ENCODE peak calls at places on chromosomes 12 and 14, in five cellular contexts. B, A, D, C and X are unnamed samples.

GRCh38 chr12:5204831-5205230 is 161.2 kb downstream of the KCNA5 start:
- DNase-seq in D (no peak), C (no peak), A (no peak), B (no peak), X (no peak)

GRCh38 chr12:69844836-69845235 is 19.8 kb downstream of the MYRFL start:
- DNase-seq in A (no peak), C (no peak), D (no peak), B (no peak), X (no peak)

GRCh38 chr12:107788281-107788680 is 13.8 kb downstream of the ASCL4 start:
- DNase-seq in A (no peak), B (no peak), D (no peak), C (no peak), X (no peak)

GRCh38 chr12:32568241-32568640 is 110.9 kb upstream of the DNM1L start:
- DNase-seq in B (peak), D (no peak), A (peak), C (no peak), X (no peak)

GRCh38 chr12:130956009-130956408 is 2.3 kb downstream of the ADGRD1 start:
- DNase-seq in B (no peak), D (no peak), A (no peak), C (no peak), X (no peak)

GRCh38 chr12:86712425-86712843 is 456.2 kb upstream of the MGAT4C start:
- DNase-seq in D (no peak), A (peak), B (peak), C (no peak), X (no peak)

GRCh38 chr14:87847216-87847615 is 145.8 kb downstream of the GALC start:
- DNase-seq in C (no peak), A (no peak), D (no peak), B (no peak), X (no peak)

GRCh38 chr12:127629066-127629820 is 637.7 kb upstream of the TMEM132C start:
- DNase-seq in B (peak), C (no peak), D (no peak), A (no peak), X (no peak)

GRCh38 chr12:53623986-53624385 is 2.2 kb downstream of the ATF7 start:
- DNase-seq in C (no peak), D (no peak), A (peak), B (peak), X (no peak)

GRCh38 chr14:68796418-68797101 is 3.7 kb upstream of the ZFP36L1 start:
- DNase-seq in A (no peak), D (no peak), B (no peak), C (no peak), X (no peak)

GRCh38 chr12:48961801-48962200 is 4.5 kb upstream of the ARF3 start:
- DNase-seq in C (no peak), A (no peak), B (no peak), D (no peak), X (no peak)

GRCh38 chr14:69093551-69094421 is 59.1 kb downstream of the DCAF5 start:
- DNase-seq in A (peak), C (no peak), D (no peak), B (peak), X (no peak)

GRCh38 chr12:118124333-118124874 is 11.5 kb upstream of the PEBP1 start:
- DNase-seq in C (no peak), D (no peak), B (no peak), A (peak), X (no peak)

GRCh38 chr12:81644503-81644902 is 114.6 kb downstream of the PPFIA2 start:
- DNase-seq in D (peak), B (peak), C (no peak), A (peak), X (no peak)

GRCh38 chr12:76879710-76880025 is 849 bp upstream of the CSRP2 start:
- DNase-seq in B (no peak), C (no peak), A (no peak), D (no peak), X (no peak)

GRCh38 chr12:122023339-122024131 is 1.9 kb downstream of the BCL7A start:
- DNase-seq in A (peak), B (peak), C (peak), D (peak), X (no peak)

GRCh38 chr12:130225347-130225746 is 63.1 kb downstream of the FZD10 start:
- DNase-seq in D (no peak), B (no peak), A (no peak), C (no peak), X (no peak)

GRCh38 chr12:101666017-101666728 is 31.3 kb upstream of the CHPT1 start:
- DNase-seq in A (no peak), D (no peak), B (no peak), C (no peak), X (no peak)

GRCh38 chr14:102426796-102427195 is 64.1 kb downstream of the TECPR2 start:
- DNase-seq in A (no peak), D (no peak), C (no peak), B (no peak), X (no peak)

GRCh38 chr14:52650774-52651173 is 44.6 kb downstream of the ERO1A start:
- DNase-seq in B (no peak), D (no peak), A (peak), C (no peak), X (no peak)
- TF ChIP-seq MXI1 in B (no peak), D (no peak), A (no peak), C (no peak), X (no peak)

DNA sequence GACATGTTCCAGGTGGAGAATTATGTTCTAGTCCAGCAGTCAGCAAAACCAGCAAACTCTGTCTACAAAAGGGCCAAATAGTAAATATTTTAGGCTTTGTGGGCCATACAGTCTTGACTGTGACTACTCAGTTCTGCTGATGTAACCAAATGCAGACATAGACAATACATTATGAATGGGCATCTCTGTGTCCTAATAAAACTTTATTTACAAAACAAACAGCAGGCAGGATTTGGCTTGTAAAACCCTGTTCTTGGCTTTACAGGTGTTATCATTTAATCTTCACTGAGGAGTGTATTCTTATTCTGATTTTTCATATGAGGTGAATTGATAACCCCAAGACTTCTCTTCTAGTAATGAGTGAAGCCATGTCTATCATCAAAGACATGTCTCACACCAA is 278.6 kb downstream of the DUSP6 start:
- DNase-seq in C (no peak), B (no peak), A (no peak), D (no peak), X (no peak)
- TF ChIP-seq MXI1 in C (no peak), B (no peak), A (no peak), D (no peak), X (no peak)

GRCh38 chr12:89928467-89928866 is 219.8 kb upstream of the ATP2B1 start:
- DNase-seq in A (no peak), B (no peak), D (no peak), C (no peak), X (no peak)

GRCh38 chr12:89932950-89933349 is 224.3 kb upstream of the ATP2B1 start:
- DNase-seq in A (no peak), B (peak), C (no peak), D (no peak), X (no peak)

GRCh38 chr12:89924191-89924590 is 215.6 kb upstream of the ATP2B1 start:
- DNase-seq in C (no peak), D (no peak), A (no peak), B (no peak), X (no peak)

GRCh38 chr12:89927226-89927698 is 218.6 kb upstream of the ATP2B1 start:
- DNase-seq in C (no peak), D (no peak), A (no peak), B (no peak), X (peak)
- TF ChIP-seq MXI1 in C (no peak), D (no peak), A (no peak), B (no peak), X (peak)

GRCh38 chr14:92603309-92604257 is 90.0 kb downstream of the RIN3 start:
- DNase-seq in A (no peak), D (no peak), B (peak), C (no peak), X (no peak)
- TF ChIP-seq MXI1 in A (no peak), D (no peak), B (no peak), C (no peak), X (no peak)